ENCODE peak calls at places on chromosomes 1 and 21, in seven cellular contexts. G is T-helper 1 cell, A is kidney tubule cell, J is NB4, V is HT-29, B is COR-L47, F is cardiac septum. Y is an unnamed sample.

GRCh38 chr21:44377922-44378645 is 24.7 kb downstream of the TRPM2 start:
- DNase-seq in G (no peak), A (no peak), J (no peak), V (no peak), B (no peak), F (peak; percentile 43), Y (no peak)

GRCh38 chr1:178337091-178337726 is 159.6 kb downstream of the CLEC20A start:
- DNase-seq in G (no peak), A (no peak), J (peak; percentile 37), V (no peak), B (no peak), F (no peak), Y (no peak)

GRCh38 chr1:237542525-237543418 is 347.9 kb downstream of the ZP4 start:
- DNase-seq in G (no peak), A (no peak), J (no peak), V (no peak), B (no peak), F (no peak), Y (no peak)

GRCh38 chr1:225470210-225470609 is 42.4 kb upstream of the LBR start:
- DNase-seq in G (no peak), A (no peak), J (no peak), V (no peak), B (no peak), F (no peak), Y (no peak)

GRCh38 chr21:34274001-34274400 is 89.8 kb upstream of the KCNE2 start:
- DNase-seq in G (no peak), A (peak; percentile 7), J (no peak), V (no peak), B (no peak), F (no peak), Y (no peak)

GRCh38 chr1:193417420-193417819 is 231.0 kb upstream of the B3GALT2 start:
- DNase-seq in G (no peak), A (peak; percentile 84), J (no peak), V (no peak), B (no peak), F (no peak), Y (peak; percentile 79)

GRCh38 chr1:212651521-212651920 is 43.0 kb downstream of the ATF3 start:
- DNase-seq in G (no peak), A (peak; percentile 57), J (no peak), V (no peak), B (no peak), F (no peak), Y (no peak)

GRCh38 chr1:183353597-183353996 is 64.6 kb downstream of the NMNAT2 start:
- DNase-seq in G (no peak), A (peak; percentile 13), J (no peak), V (no peak), B (no peak), F (no peak), Y (no peak)